ENCODE peak calls at places on chromosomes 3 and 15, in nine cellular contexts. B is EH; L is H7; D is AG20443; J is body of pancreas; N is activated effector memory CD4-positive, alpha-beta T cell treated with anti-CD3 and anti-CD28 coated beads, Interleukin-2, amount 50 U/mL, for 16 hours; M is osteocyte; G is NCI-H2081; R is HT1080. V is an unnamed sample.

GRCh38 chr3:53384465-53385277 is 37.3 kb upstream of the DCP1A start:
- DNase-seq in M (no peak), G (peak; percentile 7), L (no peak), B (no peak), R (no peak), J (no peak), N (no peak), D (no peak), V (no peak)

GRCh38 chr3:11452988-11453847 is 181.0 kb downstream of the ATG7 start:
- DNase-seq in J (no peak), G (peak; percentile 22), N (no peak), R (peak; percentile 82), M (no peak), D (peak; percentile 64), L (no peak), B (peak; percentile 84), V (no peak)

GRCh38 chr3:133488785-133489367 is 84.6 kb upstream of the CDV3 start:
- DNase-seq in D (peak; percentile 69), G (no peak), M (no peak), L (no peak), N (no peak), R (peak; percentile 68), J (peak; percentile 34), B (peak; percentile 82), V (no peak)

GRCh38 chr3:128081846-128082245 is 29.6 kb downstream of the SEC61A1 start:
- DNase-seq in G (no peak), L (no peak), R (peak; percentile 64), D (peak; percentile 75), M (no peak), N (no peak), J (peak; percentile 49), B (peak; percentile 79), V (peak; percentile 82)

GRCh38 chr3:186997061-186998054 is 67.0 kb downstream of the ST6GAL1 start:
- DNase-seq in R (no peak), L (no peak), J (no peak), B (no peak), M (no peak), D (no peak), G (no peak), N (no peak), V (no peak)

GRCh38 chr3:16148783-16149182 is 25.7 kb upstream of the GALNT15 start:
- DNase-seq in B (peak; percentile 90), D (peak; percentile 86), M (no peak), L (no peak), G (no peak), R (peak; percentile 36), N (no peak), J (peak; percentile 33), V (no peak)

GRCh38 chr3:58026598-58026997 is 18.4 kb downstream of the FLNB start:
- DNase-seq in R (no peak), L (no peak), D (no peak), N (no peak), B (no peak), M (no peak), G (no peak), J (no peak), V (no peak)

GRCh38 chr3:17307482-17307881 is 422.7 kb downstream of the PLCL2 start:
- DNase-seq in G (peak; percentile 31), R (no peak), L (no peak), N (no peak), J (no peak), D (no peak), B (no peak), M (no peak), V (no peak)

GRCh38 chr3:129603561-129603942 is 2.9 kb downstream of the PLXND1 start:
- DNase-seq in R (no peak), L (no peak), B (peak; percentile 48), D (no peak), N (no peak), J (no peak), G (no peak), M (no peak), V (no peak)

GRCh38 chr15:74317820-74318375 is 49.5 kb downstream of the CYP11A1 start:
- DNase-seq in L (peak; percentile 66), B (peak; percentile 94), D (peak; percentile 90), N (no peak), G (peak; percentile 88), J (peak; percentile 57), M (peak; percentile 98), R (peak; percentile 77), V (no peak)

GRCh38 chr15:63250312-63250965 is 27.0 kb upstream of the APH1B start:
- DNase-seq in G (no peak), R (peak; percentile 96), B (peak; percentile 99), J (no peak), L (no peak), M (no peak), D (peak; percentile 89), N (no peak), V (no peak)

GRCh38 chr3:10459954-10460754 is 45.2 kb downstream of the ATP2B2 start:
- DNase-seq in J (no peak), D (peak; percentile 71), B (peak; percentile 82), M (no peak), R (peak; percentile 75), L (peak; percentile 95), N (peak; percentile 75), G (no peak), V (peak; percentile 62)

GRCh38 chr15:32657198-32657886 is 15.8 kb downstream of the SCG5 start:
- DNase-seq in G (no peak), L (no peak), N (no peak), J (peak; percentile 76), B (no peak), R (no peak), M (no peak), D (no peak), V (no peak)

GRCh38 chr3:9897408-9898372 is 5.0 kb upstream of the IL17RE start:
- DNase-seq in B (peak; percentile 41), D (no peak), L (no peak), N (no peak), J (peak; percentile 92), R (peak; percentile 63), G (peak; percentile 9), M (no peak), V (peak; percentile 88)

GRCh38 chr3:107992976-107993684 is 97.7 kb downstream of the CD47 start:
- DNase-seq in D (peak; percentile 71), J (no peak), G (no peak), B (no peak), N (no peak), L (no peak), M (no peak), R (peak; percentile 43), V (no peak)

GRCh38 chr15:77352932-77353331 is 67.0 kb downstream of the PEAK1 start:
- DNase-seq in G (peak; percentile 56), N (no peak), L (no peak), J (no peak), D (no peak), B (no peak), R (no peak), M (no peak), V (no peak)

GRCh38 chr15:33138000-33138399 is 56.5 kb downstream of the FMN1 start:
- DNase-seq in G (no peak), N (no peak), B (peak; percentile 12), J (no peak), M (no peak), D (no peak), L (no peak), R (no peak), V (no peak)

GRCh38 chr3:143820466-143821221 is 27.6 kb downstream of the SLC9A9 start:
- DNase-seq in G (no peak), D (no peak), L (peak; percentile 13), N (no peak), M (no peak), J (no peak), R (peak; percentile 50), B (no peak), V (no peak)

GRCh38 chr15:70227122-70227521 is 129.4 kb upstream of the TLE3 start:
- DNase-seq in N (no peak), D (no peak), J (no peak), B (no peak), M (no peak), L (peak; percentile 29), G (no peak), R (no peak), V (no peak)

GRCh38 chr3:39202094-39202493 is 9.7 kb upstream of the XIRP1 start:
- DNase-seq in L (no peak), J (no peak), D (no peak), M (no peak), N (no peak), R (no peak), B (no peak), G (no peak), V (no peak)

GRCh38 chr15:66293085-66293418 is 316 bp upstream of the DIS3L start:
- DNase-seq in G (no peak), M (no peak), L (no peak), J (no peak), N (no peak), D (no peak), B (no peak), R (no peak), V (no peak)

GRCh38 chr3:134249935-134250716 is 533 bp downstream of the RYK start:
- DNase-seq in R (peak; percentile 68), M (peak; percentile 85), L (peak; percentile 84), D (peak; percentile 81), N (peak; percentile 84), J (peak; percentile 63), G (peak; percentile 67), B (peak; percentile 66), V (peak; percentile 82)

GRCh38 chr15:73957785-73958184 is 31.5 kb downstream of the LOXL1 start:
- DNase-seq in D (no peak), N (peak; percentile 8), R (no peak), M (no peak), L (no peak), J (no peak), G (no peak), B (no peak), V (no peak)

GRCh38 chr3:102827386-102827785 is 392.6 kb downstream of the ZPLD1 start:
- DNase-seq in G (no peak), D (no peak), B (no peak), J (no peak), N (no peak), M (no peak), R (no peak), L (no peak), V (no peak)

GRCh38 chr3:63993653-63994079 is 29.6 kb downstream of the PSMD6 start:
- DNase-seq in L (peak; percentile 80), J (peak; percentile 81), M (peak; percentile 87), D (peak; percentile 92), N (peak; percentile 79), R (peak; percentile 62), G (peak; percentile 59), B (peak; percentile 80), V (peak; percentile 68)

GRCh38 chr15:65184305-65184943 is 718 bp downstream of the CLPX start:
- DNase-seq in M (peak; percentile 88), R (peak; percentile 40), L (peak; percentile 81), D (peak; percentile 76), N (peak; percentile 76), J (peak; percentile 62), B (peak; percentile 73), G (peak; percentile 17), V (peak; percentile 67)

GRCh38 chr3:71104090-71104489 is 479.4 kb downstream of the FOXP1 start:
- DNase-seq in J (no peak), B (peak; percentile 96), G (no peak), R (peak; percentile 82), D (peak; percentile 45), M (no peak), L (no peak), N (no peak), V (no peak)